ENCODE peak calls at places on chromosome 5, in nine cellular contexts. S is fibroblast of mammary gland; X is aorta; Z is right atrium auricular region; W is pancreas; P is skeletal muscle cell; O is CD8-positive, alpha-beta T cell; F is WERI-Rb-1; B is epithelial cell of esophagus. N is an unnamed sample.

GRCh38 chr5:27241564-27242257 is 203.3 kb upstream of the CDH9 start:
- DNase-seq in S (peak; percentile 98), X (no peak), Z (no peak), W (no peak), P (peak; percentile 95), O (no peak), F (no peak), B (peak; percentile 93), N (no peak)

GRCh38 chr5:98768160-98769005 is 5.1 kb upstream of the RGMB start:
- DNase-seq in S (peak; percentile 77), X (no peak), Z (no peak), W (peak; percentile 30), P (no peak), O (no peak), F (peak; percentile 68), B (peak; percentile 61), N (no peak)

GRCh38 chr5:174735498-174736350 is 11.3 kb downstream of the MSX2 start:
- DNase-seq in S (no peak), X (no peak), Z (no peak), W (no peak), P (no peak), O (no peak), F (no peak), B (no peak), N (no peak)

GRCh38 chr5:17180957-17181723 is 36.3 kb upstream of the BASP1 start:
- DNase-seq in S (peak; percentile 99), X (no peak), Z (no peak), W (no peak), P (peak; percentile 96), O (no peak), F (no peak), B (peak; percentile 97), N (no peak)

GRCh38 chr5:97418472-97418871 is 235.4 kb upstream of the RIOK2 start:
- DNase-seq in S (no peak), X (no peak), Z (no peak), W (no peak), P (no peak), O (no peak), F (no peak), B (no peak), N (no peak)

GRCh38 chr5:111739423-111739822 is 17.6 kb downstream of the NREP start:
- DNase-seq in S (no peak), X (no peak), Z (no peak), W (no peak), P (no peak), O (no peak), F (no peak), B (no peak), N (no peak)

GRCh38 chr5:157471709-157472108 is 11.7 kb downstream of the NIPAL4 start:
- DNase-seq in S (peak; percentile 45), X (no peak), Z (no peak), W (no peak), P (no peak), O (no peak), F (peak; percentile 39), B (peak; percentile 37), N (no peak)

GRCh38 chr5:39192449-39193160 is 26.8 kb downstream of the FYB1 start:
- DNase-seq in S (no peak), X (no peak), Z (no peak), W (no peak), P (no peak), O (no peak), F (no peak), B (peak; percentile 41), N (no peak)

DNA sequence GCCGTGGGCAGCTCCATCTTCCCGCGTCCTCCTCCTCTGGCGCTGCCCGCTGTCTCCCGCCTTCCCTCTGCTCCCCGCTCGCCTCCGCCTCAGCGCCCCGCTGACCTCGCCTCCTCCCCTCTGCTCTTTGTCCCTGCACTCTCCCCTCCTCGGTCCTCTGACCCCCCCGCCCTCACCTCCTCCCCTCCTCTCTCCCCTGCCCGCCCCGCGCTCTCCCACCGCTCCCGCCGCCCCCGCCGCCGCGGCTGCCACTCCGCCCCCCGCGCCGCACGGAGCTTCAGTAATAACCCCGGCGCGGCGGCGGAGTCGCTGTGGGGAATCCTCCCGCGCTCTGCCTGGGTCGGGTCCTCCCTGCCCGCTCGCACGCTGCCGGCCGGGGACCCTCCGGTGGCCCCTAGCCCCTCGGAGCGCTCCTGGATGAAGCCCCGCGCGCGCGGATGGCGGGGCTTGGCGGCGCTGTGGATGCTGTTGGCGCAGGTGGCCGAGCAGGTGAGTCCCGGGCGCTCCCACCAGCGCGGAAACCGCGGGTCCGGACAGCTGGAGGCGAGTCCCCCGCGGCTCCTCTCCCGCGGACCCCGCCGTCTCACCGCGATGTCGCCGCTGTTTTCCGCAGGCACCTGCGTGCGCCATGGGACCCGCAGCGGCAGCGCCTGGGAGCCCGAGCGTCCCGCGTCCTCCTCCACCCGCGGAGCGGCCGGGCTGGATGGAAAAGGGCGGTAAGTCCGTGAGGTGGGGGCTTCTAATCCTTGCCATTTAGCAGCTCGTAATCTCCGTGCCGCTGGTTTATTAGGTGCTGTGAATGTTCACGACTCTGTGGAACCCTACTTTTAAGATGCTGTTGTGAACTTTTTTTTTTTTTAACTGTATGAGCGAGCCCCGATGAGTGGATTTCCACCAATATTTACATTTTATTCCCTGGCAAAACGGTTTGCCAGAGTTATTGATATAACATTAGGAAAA is at the start of gene ADAMTS16:
- DNase-seq in S (no peak), X (no peak), Z (no peak), W (no peak), P (no peak), O (no peak), F (no peak), B (no peak), N (peak; percentile 78)
- H3K4me3 ChIP-seq in S (no peak within 1 kb of the TSS), X (no peak within 1 kb of the TSS), Z (no peak within 1 kb of the TSS), W (peak within 1 kb of the TSS; percentile 10), P (peak within 1 kb of the TSS; percentile 21), O (no peak within 1 kb of the TSS), F (peak within 1 kb of the TSS; percentile 1), B (no peak within 1 kb of the TSS), N (peak within 1 kb of the TSS; percentile 14)

GRCh38 chr5:3594514-3595101 is 1.0 kb upstream of the IRX1 start:
- DNase-seq in S (peak; percentile 14), X (no peak), Z (no peak), W (no peak), P (no peak), O (no peak), F (peak; percentile 11), B (peak; percentile 55), N (peak; percentile 78)
- H3K4me3 ChIP-seq in S (peak overlapping the region; percentile 6), X (peak overlapping the region; percentile 23), Z (peak overlapping the region; percentile 7), W (no peak overlapping the region), P (peak overlapping the region; percentile 15), O (no peak overlapping the region), F (no peak overlapping the region), B (peak overlapping the region; percentile 53), N (peak overlapping the region; percentile 22)

GRCh38 chr5:147568710-147569109 is 58.8 kb upstream of the DPYSL3 start:
- DNase-seq in S (no peak), X (no peak), Z (no peak), W (no peak), P (no peak), O (no peak), F (no peak), B (no peak), N (no peak)
- H3K4me3 ChIP-seq in S (no peak overlapping the region), X (no peak overlapping the region), Z (no peak overlapping the region), W (no peak overlapping the region), P (no peak overlapping the region), O (no peak overlapping the region), F (no peak overlapping the region), B (no peak overlapping the region), N (no peak overlapping the region)

DNA sequence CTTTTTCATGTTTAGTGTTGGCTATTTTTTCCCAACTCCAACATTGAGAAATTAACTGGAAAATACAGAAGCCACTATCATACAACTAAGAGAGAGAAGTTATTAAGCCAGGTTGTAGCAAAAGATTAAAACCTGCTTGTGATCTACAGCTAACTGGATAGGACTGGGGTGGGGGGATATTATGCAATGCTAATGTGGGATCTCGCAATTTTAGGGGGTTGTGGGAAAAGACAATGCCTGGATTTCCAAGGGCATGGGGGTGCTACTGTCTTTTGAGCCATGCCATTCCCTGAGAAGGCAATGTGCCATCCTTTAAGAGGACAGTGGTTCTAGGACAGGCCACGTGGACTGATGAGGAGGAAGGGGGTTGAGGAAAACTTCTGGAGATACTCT is 46.5 kb downstream of the MARCHF3 start:
- DNase-seq in S (no peak), X (no peak), Z (no peak), W (no peak), P (no peak), O (no peak), F (no peak), B (no peak), N (no peak)
- H3K4me3 ChIP-seq in S (no peak overlapping the region), X (no peak overlapping the region), Z (no peak overlapping the region), W (no peak overlapping the region), P (no peak overlapping the region), O (no peak overlapping the region), F (no peak overlapping the region), B (no peak overlapping the region), N (no peak overlapping the region)

GRCh38 chr5:160083501-160083900 is 35.7 kb downstream of the PWWP2A start:
- DNase-seq in S (peak; percentile 30), X (no peak), Z (no peak), W (no peak), P (no peak), O (no peak), F (no peak), B (peak; percentile 49), N (no peak)
- H3K4me3 ChIP-seq in S (no peak overlapping the region), X (no peak overlapping the region), Z (no peak overlapping the region), W (no peak overlapping the region), P (no peak overlapping the region), O (no peak overlapping the region), F (no peak overlapping the region), B (no peak overlapping the region), N (no peak overlapping the region)